ENCODE peak calls at places on chromosomes 6 and 20, in five cellular contexts. One of them, this sample, is unnamed.

GRCh38 chr6:134585529-134585873 is 267.6 kb upstream of the SGK1 start:
- DNase-seq in SK-N-SH: no peak
- DNase-seq in NAMALWA: no peak
- DNase-seq in foreskin fibroblast: no peak
- DNase-seq in AG20443: no peak
- DNase-seq in this sample: no peak

GRCh38 chr6:135537782-135538301 is 40.3 kb upstream of the AHI1 start:
- DNase-seq in SK-N-SH: no peak
- DNase-seq in NAMALWA: no peak
- DNase-seq in foreskin fibroblast: peak
- DNase-seq in AG20443: peak
- DNase-seq in this sample: peak

GRCh38 chr6:12576389-12576788 is 140.2 kb upstream of the PHACTR1 start:
- DNase-seq in SK-N-SH: no peak
- DNase-seq in NAMALWA: no peak
- DNase-seq in foreskin fibroblast: no peak
- DNase-seq in AG20443: peak
- DNase-seq in this sample: peak

GRCh38 chr6:147135211-147135672 is 69.0 kb upstream of the STXBP5 start:
- DNase-seq in SK-N-SH: no peak
- DNase-seq in NAMALWA: no peak
- DNase-seq in foreskin fibroblast: peak
- DNase-seq in AG20443: peak
- DNase-seq in this sample: peak

GRCh38 chr6:148883270-148883669 is 136.4 kb downstream of the UST start:
- DNase-seq in SK-N-SH: no peak
- DNase-seq in NAMALWA: no peak
- DNase-seq in foreskin fibroblast: no peak
- DNase-seq in AG20443: no peak
- DNase-seq in this sample: no peak

GRCh38 chr6:125863023-125863422 is 72.3 kb downstream of the NCOA7 start:
- DNase-seq in SK-N-SH: no peak
- DNase-seq in NAMALWA: no peak
- DNase-seq in foreskin fibroblast: no peak
- DNase-seq in AG20443: no peak
- DNase-seq in this sample: no peak

GRCh38 chr6:113600556-113601339 is 256.4 kb upstream of the MARCKS start:
- DNase-seq in SK-N-SH: no peak
- DNase-seq in NAMALWA: no peak
- DNase-seq in foreskin fibroblast: no peak
- DNase-seq in AG20443: no peak
- DNase-seq in this sample: no peak

GRCh38 chr6:143596857-143597256 is 80.9 kb upstream of the PHACTR2 start:
- DNase-seq in SK-N-SH: no peak
- DNase-seq in NAMALWA: no peak
- DNase-seq in foreskin fibroblast: peak
- DNase-seq in AG20443: peak
- DNase-seq in this sample: peak

GRCh38 chr6:81575446-81575845 is 177.0 kb downstream of the TENT5A start:
- DNase-seq in SK-N-SH: no peak
- DNase-seq in NAMALWA: no peak
- DNase-seq in foreskin fibroblast: no peak
- DNase-seq in AG20443: peak
- DNase-seq in this sample: peak

GRCh38 chr20:50571466-50571865 is 61.3 kb downstream of the PTPN1 start:
- DNase-seq in SK-N-SH: no peak
- DNase-seq in NAMALWA: no peak
- DNase-seq in foreskin fibroblast: no peak
- DNase-seq in AG20443: no peak
- DNase-seq in this sample: peak

GRCh38 chr6:138817799-138818198 is 21.9 kb downstream of the ECT2L start:
- DNase-seq in SK-N-SH: no peak
- DNase-seq in NAMALWA: no peak
- DNase-seq in foreskin fibroblast: peak
- DNase-seq in AG20443: peak
- DNase-seq in this sample: peak

GRCh38 chr6:45681860-45682488 is 304.2 kb upstream of the SUPT3H start:
- DNase-seq in SK-N-SH: no peak
- DNase-seq in NAMALWA: peak
- DNase-seq in foreskin fibroblast: peak
- DNase-seq in AG20443: no peak
- DNase-seq in this sample: peak

GRCh38 chr20:45904583-45905504 is 7.1 kb downstream of the PLTP start:
- DNase-seq in SK-N-SH: no peak
- DNase-seq in NAMALWA: no peak
- DNase-seq in foreskin fibroblast: no peak
- DNase-seq in AG20443: no peak
- DNase-seq in this sample: no peak

GRCh38 chr20:1536893-1537730 is 20.4 kb downstream of the SIRPD start:
- DNase-seq in SK-N-SH: no peak
- DNase-seq in NAMALWA: peak
- DNase-seq in foreskin fibroblast: no peak
- DNase-seq in AG20443: no peak
- DNase-seq in this sample: no peak

GRCh38 chr20:49478266-49478665 is 4.2 kb downstream of the KCNB1 start:
- DNase-seq in SK-N-SH: no peak
- DNase-seq in NAMALWA: no peak
- DNase-seq in foreskin fibroblast: no peak
- DNase-seq in AG20443: no peak
- DNase-seq in this sample: no peak

GRCh38 chr6:140441256-140441655 is 1066.8 kb upstream of the CITED2 start:
- DNase-seq in SK-N-SH: peak
- DNase-seq in NAMALWA: peak
- DNase-seq in foreskin fibroblast: peak
- DNase-seq in AG20443: peak
- DNase-seq in this sample: peak

GRCh38 chr20:12928358-12928754 is 80.4 kb upstream of the SPTLC3 start:
- DNase-seq in SK-N-SH: no peak
- DNase-seq in NAMALWA: no peak
- DNase-seq in foreskin fibroblast: no peak
- DNase-seq in AG20443: no peak
- DNase-seq in this sample: peak

GRCh38 chr6:113489946-113490345 is 367.2 kb upstream of the MARCKS start:
- DNase-seq in SK-N-SH: no peak
- DNase-seq in NAMALWA: no peak
- DNase-seq in foreskin fibroblast: no peak
- DNase-seq in AG20443: peak
- DNase-seq in this sample: peak

GRCh38 chr6:85364354-85364753 is 85.5 kb upstream of the NT5E start:
- DNase-seq in SK-N-SH: no peak
- DNase-seq in NAMALWA: no peak
- DNase-seq in foreskin fibroblast: peak
- DNase-seq in AG20443: peak
- DNase-seq in this sample: peak

GRCh38 chr6:169803816-169804340 is 52.5 kb downstream of the ERMARD start:
- DNase-seq in SK-N-SH: no peak
- DNase-seq in NAMALWA: no peak
- DNase-seq in foreskin fibroblast: no peak
- DNase-seq in AG20443: no peak
- DNase-seq in this sample: no peak

GRCh38 chr6:17851001-17851719 is 136.3 kb downstream of the KIF13A start:
- DNase-seq in SK-N-SH: no peak
- DNase-seq in NAMALWA: no peak
- DNase-seq in foreskin fibroblast: no peak
- DNase-seq in AG20443: peak
- DNase-seq in this sample: peak

GRCh38 chr6:30685157-30685976 is 1.1 kb downstream of the PPP1R18 start:
- DNase-seq in SK-N-SH: no peak
- DNase-seq in NAMALWA: peak
- DNase-seq in foreskin fibroblast: no peak
- DNase-seq in AG20443: no peak
- DNase-seq in this sample: peak

GRCh38 chr6:10194816-10195639 is 219.8 kb downstream of the TFAP2A start:
- DNase-seq in SK-N-SH: no peak
- DNase-seq in NAMALWA: no peak
- DNase-seq in foreskin fibroblast: no peak
- DNase-seq in AG20443: no peak
- DNase-seq in this sample: peak

GRCh38 chr20:50247196-50248094 is 56.8 kb downstream of the CEBPB start:
- DNase-seq in SK-N-SH: no peak
- DNase-seq in NAMALWA: no peak
- DNase-seq in foreskin fibroblast: no peak
- DNase-seq in AG20443: peak
- DNase-seq in this sample: no peak

GRCh38 chr6:18327621-18328548 is 59.3 kb upstream of the RNF144B start:
- DNase-seq in SK-N-SH: no peak
- DNase-seq in NAMALWA: peak
- DNase-seq in foreskin fibroblast: no peak
- DNase-seq in AG20443: peak
- DNase-seq in this sample: no peak

GRCh38 chr6:24924956-24925355 is 10.8 kb downstream of the RIPOR2 start:
- DNase-seq in SK-N-SH: no peak
- DNase-seq in NAMALWA: no peak
- DNase-seq in foreskin fibroblast: no peak
- DNase-seq in AG20443: no peak
- DNase-seq in this sample: no peak

This sample was measured in fibroblast of lung.